ENCODE peak calls at places on chromosome 21, in nine cellular contexts. One of them, this sample, is unnamed.

GRCh38 chr21:39096754-39097153 is 86.5 kb downstream of the PSMG1 start:
- DNase-seq in RWPE1: no peak
- DNase-seq in stromal cell of bone marrow: no peak
- DNase-seq in NCI-H1105 treated with DMSO at 0.1 percent for 48 hours: no peak
- DNase-seq in OCI-M1: no peak
- DNase-seq in T-cell: no peak
- DNase-seq in NB4: no peak
- DNase-seq in colonic mucosa: no peak
- DNase-seq in hepatocyte: no peak
- DNase-seq in this sample: no peak

GRCh38 chr21:45922648-45923047 is 58.9 kb upstream of the COL6A1 start:
- DNase-seq in colonic mucosa: no peak
- DNase-seq in OCI-M1: no peak
- DNase-seq in T-cell: no peak
- DNase-seq in NCI-H1105 treated with DMSO at 0.1 percent for 48 hours: no peak
- DNase-seq in NB4: no peak
- DNase-seq in RWPE1: no peak
- DNase-seq in stromal cell of bone marrow: no peak
- DNase-seq in hepatocyte: no peak
- DNase-seq in this sample: no peak

GRCh38 chr21:34984356-34984755 is 64.7 kb downstream of the RUNX1 start:
- DNase-seq in NB4: no peak
- DNase-seq in NCI-H1105 treated with DMSO at 0.1 percent for 48 hours: no peak
- DNase-seq in stromal cell of bone marrow: no peak
- DNase-seq in colonic mucosa: no peak
- DNase-seq in RWPE1: no peak
- DNase-seq in T-cell: no peak
- DNase-seq in hepatocyte: no peak
- DNase-seq in OCI-M1: no peak
- DNase-seq in this sample: no peak

GRCh38 chr21:38869946-38870345 is 64.2 kb downstream of the ETS2 start:
- DNase-seq in stromal cell of bone marrow: no peak
- DNase-seq in T-cell: no peak
- DNase-seq in NCI-H1105 treated with DMSO at 0.1 percent for 48 hours: no peak
- DNase-seq in colonic mucosa: no peak
- DNase-seq in OCI-M1: peak
- DNase-seq in hepatocyte: peak
- DNase-seq in RWPE1: no peak
- DNase-seq in NB4: no peak
- DNase-seq in this sample: no peak

GRCh38 chr21:42417533-42417932 is 13.8 kb downstream of the UBASH3A start:
- DNase-seq in OCI-M1: no peak
- DNase-seq in NCI-H1105 treated with DMSO at 0.1 percent for 48 hours: no peak
- DNase-seq in hepatocyte: no peak
- DNase-seq in stromal cell of bone marrow: no peak
- DNase-seq in RWPE1: no peak
- DNase-seq in NB4: no peak
- DNase-seq in colonic mucosa: no peak
- DNase-seq in T-cell: no peak
- DNase-seq in this sample: no peak

GRCh38 chr21:46411236-46411635 is 47.5 kb upstream of the DIP2A start:
- DNase-seq in NCI-H1105 treated with DMSO at 0.1 percent for 48 hours: no peak
- DNase-seq in colonic mucosa: no peak
- DNase-seq in NB4: no peak
- DNase-seq in OCI-M1: no peak
- DNase-seq in T-cell: no peak
- DNase-seq in RWPE1: no peak
- DNase-seq in stromal cell of bone marrow: no peak
- DNase-seq in hepatocyte: no peak
- DNase-seq in this sample: no peak

GRCh38 chr21:14767192-14767852 is 221.2 kb upstream of the SAMSN1 start:
- DNase-seq in hepatocyte: no peak
- DNase-seq in OCI-M1: no peak
- DNase-seq in T-cell: no peak
- DNase-seq in NB4: no peak
- DNase-seq in RWPE1: no peak
- DNase-seq in colonic mucosa: no peak
- DNase-seq in NCI-H1105 treated with DMSO at 0.1 percent for 48 hours: no peak
- DNase-seq in stromal cell of bone marrow: no peak
- DNase-seq in this sample: no peak

GRCh38 chr21:34852438-34852837 is 183.6 kb downstream of the CLIC6 start:
- DNase-seq in RWPE1: no peak
- DNase-seq in T-cell: no peak
- DNase-seq in hepatocyte: no peak
- DNase-seq in NCI-H1105 treated with DMSO at 0.1 percent for 48 hours: no peak
- DNase-seq in NB4: no peak
- DNase-seq in colonic mucosa: no peak
- DNase-seq in OCI-M1: no peak
- DNase-seq in stromal cell of bone marrow: no peak
- DNase-seq in this sample: no peak

GRCh38 chr21:25569084-25569483 is 38.2 kb downstream of the MRPL39 start:
- DNase-seq in stromal cell of bone marrow: no peak
- DNase-seq in hepatocyte: no peak
- DNase-seq in NCI-H1105 treated with DMSO at 0.1 percent for 48 hours: no peak
- DNase-seq in T-cell: no peak
- DNase-seq in NB4: no peak
- DNase-seq in RWPE1: no peak
- DNase-seq in OCI-M1: no peak
- DNase-seq in colonic mucosa: no peak
- DNase-seq in this sample: no peak

GRCh38 chr21:42565206-42565810 is 51.7 kb downstream of the SLC37A1 start:
- DNase-seq in stromal cell of bone marrow: no peak
- DNase-seq in NB4: no peak
- DNase-seq in RWPE1: no peak
- DNase-seq in OCI-M1: no peak
- DNase-seq in NCI-H1105 treated with DMSO at 0.1 percent for 48 hours: no peak
- DNase-seq in hepatocyte: no peak
- DNase-seq in colonic mucosa: no peak
- DNase-seq in T-cell: no peak
- DNase-seq in this sample: no peak

GRCh38 chr21:25862596-25862995 is 127.8 kb downstream of the GABPA start:
- DNase-seq in RWPE1: no peak
- DNase-seq in NCI-H1105 treated with DMSO at 0.1 percent for 48 hours: peak
- DNase-seq in T-cell: no peak
- DNase-seq in stromal cell of bone marrow: peak
- DNase-seq in NB4: peak
- DNase-seq in OCI-M1: peak
- DNase-seq in hepatocyte: no peak
- DNase-seq in colonic mucosa: no peak
- DNase-seq in this sample: peak

GRCh38 chr21:45560106-45561021 is 18.1 kb upstream of the SLC19A1 start:
- DNase-seq in colonic mucosa: peak
- DNase-seq in NCI-H1105 treated with DMSO at 0.1 percent for 48 hours: no peak
- DNase-seq in T-cell: no peak
- DNase-seq in stromal cell of bone marrow: no peak
- DNase-seq in hepatocyte: no peak
- DNase-seq in NB4: no peak
- DNase-seq in OCI-M1: no peak
- DNase-seq in RWPE1: no peak
- DNase-seq in this sample: no peak

GRCh38 chr21:33394260-33394659 is 9.0 kb upstream of the IFNGR2 start:
- DNase-seq in stromal cell of bone marrow: no peak
- DNase-seq in hepatocyte: no peak
- DNase-seq in NB4: peak
- DNase-seq in T-cell: no peak
- DNase-seq in RWPE1: no peak
- DNase-seq in colonic mucosa: no peak
- DNase-seq in NCI-H1105 treated with DMSO at 0.1 percent for 48 hours: no peak
- DNase-seq in OCI-M1: peak
- DNase-seq in this sample: no peak

GRCh38 chr21:37758997-37759396 is 157.3 kb downstream of the KCNJ6 start:
- DNase-seq in NB4: peak
- DNase-seq in OCI-M1: peak
- DNase-seq in RWPE1: peak
- DNase-seq in hepatocyte: peak
- DNase-seq in stromal cell of bone marrow: no peak
- DNase-seq in colonic mucosa: peak
- DNase-seq in T-cell: no peak
- DNase-seq in NCI-H1105 treated with DMSO at 0.1 percent for 48 hours: peak
- DNase-seq in this sample: peak

GRCh38 chr21:20720623-20721022 is 277.6 kb upstream of the NCAM2 start:
- DNase-seq in NCI-H1105 treated with DMSO at 0.1 percent for 48 hours: no peak
- DNase-seq in NB4: no peak
- DNase-seq in RWPE1: peak
- DNase-seq in colonic mucosa: no peak
- DNase-seq in OCI-M1: peak
- DNase-seq in T-cell: no peak
- DNase-seq in hepatocyte: no peak
- DNase-seq in stromal cell of bone marrow: peak
- DNase-seq in this sample: no peak

GRCh38 chr21:39938086-39938611 is 70.9 kb downstream of the PCP4 start:
- DNase-seq in stromal cell of bone marrow: no peak
- DNase-seq in colonic mucosa: no peak
- DNase-seq in RWPE1: no peak
- DNase-seq in NCI-H1105 treated with DMSO at 0.1 percent for 48 hours: peak
- DNase-seq in OCI-M1: no peak
- DNase-seq in hepatocyte: no peak
- DNase-seq in T-cell: no peak
- DNase-seq in NB4: no peak
- DNase-seq in this sample: peak

GRCh38 chr21:42653492-42654061 is at the start of gene PDE9A:
- DNase-seq in hepatocyte: peak
- DNase-seq in RWPE1: no peak
- DNase-seq in stromal cell of bone marrow: no peak
- DNase-seq in OCI-M1: no peak
- DNase-seq in NCI-H1105 treated with DMSO at 0.1 percent for 48 hours: peak
- DNase-seq in colonic mucosa: peak
- DNase-seq in NB4: peak
- DNase-seq in T-cell: no peak
- DNase-seq in this sample: peak

GRCh38 chr21:38807481-38807880 is 1.8 kb downstream of the ETS2 start:
- DNase-seq in hepatocyte: no peak
- DNase-seq in NB4: no peak
- DNase-seq in OCI-M1: peak
- DNase-seq in colonic mucosa: no peak
- DNase-seq in RWPE1: no peak
- DNase-seq in stromal cell of bone marrow: no peak
- DNase-seq in T-cell: no peak
- DNase-seq in NCI-H1105 treated with DMSO at 0.1 percent for 48 hours: peak
- DNase-seq in this sample: peak

GRCh38 chr21:43585924-43586411 is 73.3 kb downstream of the HSF2BP start:
- DNase-seq in OCI-M1: no peak
- DNase-seq in RWPE1: peak
- DNase-seq in T-cell: no peak
- DNase-seq in colonic mucosa: no peak
- DNase-seq in stromal cell of bone marrow: peak
- DNase-seq in hepatocyte: peak
- DNase-seq in NB4: peak
- DNase-seq in NCI-H1105 treated with DMSO at 0.1 percent for 48 hours: no peak
- DNase-seq in this sample: no peak

This sample was measured in NCI-H2081.